ENCODE peak calls at places on chromosomes 4 and X, in five cellular contexts. H, X, E, T and Z are unnamed samples.

GRCh38 chrX:13750204-13750603 is 15.7 kb downstream of the OFD1 start:
- DNase-seq in T (no peak), X (peak), E (peak), H (peak), Z (peak)

GRCh38 chr4:53476232-53477037 is 99.0 kb downstream of the FIP1L1 start:
- DNase-seq in T (no peak), X (peak), H (no peak), E (peak), Z (peak)

GRCh38 chrX:54064564-54064963 is 20.3 kb upstream of the PHF8 start:
- DNase-seq in E (no peak), X (no peak), H (no peak), T (no peak), Z (no peak)

GRCh38 chr4:105605493-105605892 is 53.1 kb downstream of the ARHGEF38 start:
- DNase-seq in E (no peak), X (peak), H (no peak), T (no peak), Z (no peak)

GRCh38 chr4:102217345-102217744 is 127.9 kb downstream of the SLC39A8 start:
- DNase-seq in X (no peak), T (no peak), H (no peak), E (no peak), Z (peak)

GRCh38 chr4:76804060-76804459 is 93.9 kb downstream of the SOWAHB start:
- DNase-seq in H (no peak), X (no peak), T (no peak), E (no peak), Z (no peak)

GRCh38 chrX:103562801-103563200 is 22.5 kb upstream of the TCEAL4 start:
- DNase-seq in T (no peak), H (no peak), X (no peak), E (no peak), Z (no peak)

GRCh38 chrX:46759645-46759974 is 692 bp upstream of the SLC9A7 start:
- DNase-seq in T (no peak), X (peak), E (no peak), H (no peak), Z (no peak)

GRCh38 chr4:1463927-1464540 is 57.8 kb upstream of the NKX1-1 start:
- DNase-seq in X (no peak), H (no peak), E (no peak), T (no peak), Z (no peak)

GRCh38 chr4:186193851-186194250 is 2.5 kb downstream of the CYP4V2 start:
- DNase-seq in X (no peak), H (no peak), E (no peak), T (no peak), Z (no peak)

GRCh38 chr4:3346146-3346545 is 53.3 kb downstream of the RGS12 start:
- DNase-seq in H (peak), T (no peak), X (peak), E (peak), Z (peak)

GRCh38 chr4:23590431-23590830 is 299.4 kb downstream of the PPARGC1A start:
- DNase-seq in H (no peak), E (no peak), T (no peak), X (no peak), Z (no peak)

GRCh38 chr4:83334425-83335241 is at the start of gene HPSE:
- DNase-seq in X (peak), T (peak), E (peak), H (peak), Z (peak)

GRCh38 chr4:39976141-39976944 is 1.4 kb downstream of the PDS5A start:
- DNase-seq in T (peak), H (peak), X (peak), E (peak), Z (peak)

GRCh38 chr4:113732923-113733527 is 28.5 kb downstream of the CAMK2D start:
- DNase-seq in H (no peak), T (no peak), X (no peak), E (no peak), Z (no peak)

GRCh38 chr4:184012937-184013336 is 107.8 kb downstream of the STOX2 start:
- DNase-seq in H (no peak), X (no peak), E (no peak), T (no peak), Z (no peak)

GRCh38 chr4:174912919-174913543 is 5.1 kb upstream of the ADAM29 start:
- DNase-seq in H (no peak), T (no peak), E (no peak), X (no peak), Z (no peak)

GRCh38 chr4:1325681-1326635 is 21.1 kb upstream of the UVSSA start:
- DNase-seq in T (no peak), X (no peak), E (no peak), H (no peak), Z (no peak)

GRCh38 chr4:106522839-106523238 is 154.3 kb upstream of the GIMD1 start:
- DNase-seq in E (no peak), H (peak), X (peak), T (no peak), Z (no peak)

GRCh38 chr4:28225005-28225404 is 1364.4 kb downstream of the STIM2 start:
- DNase-seq in H (no peak), E (no peak), X (peak), T (no peak), Z (peak)

GRCh38 chr4:159504634-159505033 is 401.8 kb downstream of the RAPGEF2 start:
- DNase-seq in E (no peak), X (no peak), T (no peak), H (no peak), Z (no peak)

GRCh38 chrX:114508836-114509235 is 75.0 kb upstream of the HTR2C start:
- DNase-seq in H (no peak), E (no peak), X (no peak), T (no peak), Z (no peak)

GRCh38 chr4:45621926-45622325 is 501.9 kb downstream of the GABRG1 start:
- DNase-seq in X (no peak), E (no peak), H (no peak), T (no peak), Z (peak)

GRCh38 chr4:150366487-150366999 is 215.4 kb upstream of the MAB21L2 start:
- DNase-seq in H (no peak), X (no peak), T (peak), E (no peak), Z (no peak)

GRCh38 chr4:77801260-77801608 is 17.9 kb downstream of the CNOT6L start:
- DNase-seq in T (no peak), H (no peak), E (no peak), X (no peak), Z (no peak)

GRCh38 chr4:181194096-181194495 is 1049.1 kb upstream of the TENM3 start:
- DNase-seq in X (peak), H (no peak), E (no peak), T (no peak), Z (peak)

GRCh38 chrX:112211459-112211858 is 128.9 kb upstream of the TRPC5 start:
- DNase-seq in E (no peak), X (peak), H (no peak), T (no peak), Z (no peak)

GRCh38 chr4:41531561-41532245 is 6.3 kb upstream of the LIMCH1 start:
- DNase-seq in X (no peak), T (no peak), E (no peak), H (no peak), Z (no peak)

GRCh38 chr4:107823870-107824366 is 814 bp upstream of the SGMS2 start:
- DNase-seq in X (no peak), H (no peak), T (no peak), E (no peak), Z (no peak)

GRCh38 chrX:13685126-13685763 is 3.7 kb upstream of the RAB9A start:
- DNase-seq in T (no peak), E (no peak), X (peak), H (no peak), Z (peak)

GRCh38 chrX:29690061-29690460 is 525.3 kb upstream of the MAGEB2 start:
- DNase-seq in X (peak), T (no peak), H (no peak), E (no peak), Z (no peak)

GRCh38 chr4:3252480-3252828 is 3.5 kb downstream of the MSANTD1 start:
- DNase-seq in X (no peak), E (no peak), H (no peak), T (no peak), Z (no peak)

GRCh38 chrX:97898798-97899197 is 1015.1 kb downstream of the RPA4 start:
- DNase-seq in X (peak), T (no peak), H (no peak), E (no peak), Z (no peak)

GRCh38 chrX:17226736-17227135 is 148.3 kb upstream of the NHS start:
- DNase-seq in E (no peak), H (no peak), T (no peak), X (no peak), Z (no peak)

GRCh38 chr4:29970626-29971025 is 749.5 kb upstream of the PCDH7 start:
- DNase-seq in T (no peak), X (no peak), H (no peak), E (no peak), Z (peak)

GRCh38 chr4:6301051-6301731 is 31.5 kb downstream of the WFS1 start:
- DNase-seq in H (no peak), T (no peak), X (no peak), E (no peak), Z (no peak)
- TF ChIP-seq MAFK in H (no peak), T (no peak), X (no peak), E (no peak), Z (no peak)

GRCh38 chr4:143762511-143762910 is 62.0 kb upstream of the FREM3 start:
- DNase-seq in H (no peak), E (no peak), T (no peak), X (no peak), Z (no peak)

GRCh38 chr4:143763587-143763986 is 63.1 kb upstream of the FREM3 start:
- DNase-seq in E (no peak), X (no peak), H (no peak), T (no peak), Z (no peak)

GRCh38 chr4:143771269-143771668 is 70.8 kb upstream of the FREM3 start:
- DNase-seq in X (no peak), E (no peak), H (no peak), T (no peak), Z (no peak)

DNA sequence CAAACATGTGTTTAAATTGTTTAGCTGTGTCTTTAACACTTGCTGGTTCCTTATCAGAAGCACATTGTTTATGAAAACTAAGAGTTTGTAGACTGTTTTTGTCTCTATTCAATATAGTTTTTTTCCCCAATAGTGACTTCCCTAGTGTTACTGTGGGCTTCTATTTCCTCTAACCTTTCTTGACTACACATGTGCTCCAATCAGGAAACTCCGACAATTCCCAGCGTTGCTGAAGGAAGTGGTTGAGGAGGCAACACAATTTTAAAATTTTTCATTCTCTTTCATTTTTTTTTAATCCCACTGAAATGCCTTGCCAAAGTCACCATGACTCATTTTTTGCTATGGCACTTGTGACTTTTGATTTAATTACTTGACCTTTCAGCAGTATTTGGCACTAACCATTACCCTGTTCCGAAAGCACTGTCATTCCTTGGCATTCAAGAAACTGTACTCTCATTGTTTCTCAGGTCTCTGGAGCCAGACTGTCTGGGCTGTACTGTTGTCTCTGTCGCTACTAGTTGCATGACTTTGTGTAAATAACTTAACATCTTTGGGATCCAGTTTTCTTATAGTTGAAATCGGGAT is 67.6 kb upstream of the FREM3 start:
- DNase-seq in X (no peak), E (no peak), T (no peak), H (no peak), Z (no peak)
- TF ChIP-seq MAFK in X (no peak), E (no peak), T (no peak), H (no peak), Z (no peak)

DNA sequence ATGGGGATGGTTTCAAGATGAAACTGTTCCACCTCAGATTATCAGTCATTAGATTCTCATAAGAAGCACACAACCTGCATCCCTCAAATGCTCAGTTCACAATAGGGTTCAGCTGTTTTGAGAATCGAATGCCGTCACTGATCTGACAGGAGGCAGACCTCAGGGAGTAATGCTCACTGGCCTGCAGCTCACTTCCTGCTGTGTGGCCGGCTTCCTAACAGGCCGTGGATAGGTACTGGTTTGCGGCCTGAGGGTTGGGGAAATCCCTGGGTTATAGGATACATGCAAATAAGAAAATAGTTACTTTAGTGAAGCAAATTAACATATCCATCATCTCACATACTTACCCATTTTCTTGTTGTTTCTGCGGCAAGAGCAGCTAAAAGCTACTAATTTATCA is 160.4 kb downstream of the MAD2L1 start:
- DNase-seq in H (no peak), E (no peak), X (no peak), T (no peak), Z (no peak)
- TF ChIP-seq MAFK in H (no peak), E (no peak), X (no peak), T (no peak), Z (no peak)

GRCh38 chr4:87851955-87852354 is 19.2 kb downstream of the MEPE start:
- DNase-seq in T (no peak), E (no peak), X (no peak), H (no peak), Z (no peak)

GRCh38 chr4:87844476-87844875 is 11.7 kb downstream of the MEPE start:
- DNase-seq in T (no peak), X (no peak), E (no peak), H (no peak), Z (no peak)

GRCh38 chr4:87851332-87851731 is 18.6 kb downstream of the MEPE start:
- DNase-seq in H (no peak), E (no peak), T (no peak), X (no peak), Z (no peak)

GRCh38 chr4:87849612-87850011 is 16.8 kb downstream of the MEPE start:
- DNase-seq in E (no peak), H (no peak), X (peak), T (no peak), Z (no peak)

GRCh38 chr4:87848622-87849351 is 16.0 kb downstream of the MEPE start:
- DNase-seq in E (peak), X (peak), H (peak), T (no peak), Z (peak)
- TF ChIP-seq MAFK in E (no peak), X (no peak), H (no peak), T (no peak), Z (no peak)

DNA sequence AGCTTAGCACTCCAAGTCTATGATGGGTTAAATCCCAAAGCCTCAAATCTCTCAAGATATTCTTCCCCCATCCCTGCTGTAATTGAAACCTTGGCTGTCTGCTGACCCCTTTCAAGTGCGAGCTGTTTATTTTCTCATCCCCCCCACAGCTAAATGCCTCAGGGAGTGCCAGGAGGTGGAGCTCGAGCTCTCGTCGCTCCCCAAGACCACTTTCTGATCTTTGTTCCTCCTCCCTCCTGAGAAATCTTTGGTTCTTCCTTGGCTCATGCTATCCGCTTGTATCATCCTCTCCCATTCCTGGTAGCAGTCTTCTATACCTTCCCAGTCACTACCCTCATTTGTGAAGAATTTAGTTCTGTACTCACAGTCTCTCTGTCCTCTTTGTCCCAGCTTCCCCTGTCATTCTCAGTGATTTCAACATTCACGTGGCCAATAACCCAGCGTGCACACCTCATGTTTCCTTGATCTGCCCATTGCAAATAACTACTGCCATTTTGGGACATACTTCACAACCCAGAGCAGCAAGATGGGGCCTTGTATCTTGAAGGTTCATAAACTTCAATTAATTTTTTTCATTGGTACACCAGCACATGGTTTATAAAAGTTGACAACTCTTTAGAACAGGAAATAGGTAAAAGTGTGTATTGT is 9.2 kb upstream of the SLC25A43 start:
- DNase-seq in H (peak), T (no peak), E (peak), X (no peak), Z (no peak)
- TF ChIP-seq MAFK in H (no peak), T (no peak), E (no peak), X (no peak), Z (no peak)

GRCh38 chrX:49192722-49193328 is 6.7 kb upstream of the PRICKLE3 start:
- DNase-seq in T (no peak), X (peak), E (peak), H (no peak), Z (no peak)
- TF ChIP-seq MAFK in T (no peak), X (no peak), E (no peak), H (no peak), Z (no peak)

DNA sequence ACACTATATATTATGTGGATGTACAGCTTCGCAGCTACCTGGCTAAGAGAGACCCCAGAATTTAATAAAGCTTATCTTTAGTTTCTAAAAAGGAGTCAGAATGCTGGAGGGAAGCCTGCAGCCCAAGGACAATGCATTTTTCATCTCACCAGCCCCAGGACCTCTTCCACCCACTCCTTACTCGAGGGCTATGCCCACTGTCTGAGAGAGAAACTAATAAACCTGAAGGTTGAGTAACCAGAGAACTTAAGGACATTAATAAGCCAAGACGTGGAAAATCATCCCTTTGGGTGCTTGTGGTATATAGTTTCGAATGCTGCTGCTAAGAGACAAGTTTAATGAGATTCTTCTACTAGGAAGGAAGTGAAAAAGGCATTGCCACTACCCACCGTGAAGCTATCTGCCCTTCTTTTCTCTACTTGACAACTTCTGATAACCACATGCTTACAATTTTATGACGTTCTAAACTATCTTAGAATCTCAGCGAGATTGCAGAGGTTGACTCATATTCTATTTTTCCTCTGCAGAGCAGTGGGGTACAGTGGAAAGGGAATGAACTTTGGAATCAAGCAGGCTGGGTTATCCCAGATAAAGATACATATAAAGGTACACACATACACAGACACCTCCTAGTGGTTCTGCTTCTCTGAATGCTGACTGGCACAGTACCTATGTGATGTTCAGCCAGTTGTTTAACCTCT is 3.3 kb downstream of the RELL1 start:
- DNase-seq in T (no peak), H (peak), X (no peak), E (no peak), Z (peak)
- TF ChIP-seq MAFK in T (no peak), H (peak), X (no peak), E (no peak), Z (peak)

DNA sequence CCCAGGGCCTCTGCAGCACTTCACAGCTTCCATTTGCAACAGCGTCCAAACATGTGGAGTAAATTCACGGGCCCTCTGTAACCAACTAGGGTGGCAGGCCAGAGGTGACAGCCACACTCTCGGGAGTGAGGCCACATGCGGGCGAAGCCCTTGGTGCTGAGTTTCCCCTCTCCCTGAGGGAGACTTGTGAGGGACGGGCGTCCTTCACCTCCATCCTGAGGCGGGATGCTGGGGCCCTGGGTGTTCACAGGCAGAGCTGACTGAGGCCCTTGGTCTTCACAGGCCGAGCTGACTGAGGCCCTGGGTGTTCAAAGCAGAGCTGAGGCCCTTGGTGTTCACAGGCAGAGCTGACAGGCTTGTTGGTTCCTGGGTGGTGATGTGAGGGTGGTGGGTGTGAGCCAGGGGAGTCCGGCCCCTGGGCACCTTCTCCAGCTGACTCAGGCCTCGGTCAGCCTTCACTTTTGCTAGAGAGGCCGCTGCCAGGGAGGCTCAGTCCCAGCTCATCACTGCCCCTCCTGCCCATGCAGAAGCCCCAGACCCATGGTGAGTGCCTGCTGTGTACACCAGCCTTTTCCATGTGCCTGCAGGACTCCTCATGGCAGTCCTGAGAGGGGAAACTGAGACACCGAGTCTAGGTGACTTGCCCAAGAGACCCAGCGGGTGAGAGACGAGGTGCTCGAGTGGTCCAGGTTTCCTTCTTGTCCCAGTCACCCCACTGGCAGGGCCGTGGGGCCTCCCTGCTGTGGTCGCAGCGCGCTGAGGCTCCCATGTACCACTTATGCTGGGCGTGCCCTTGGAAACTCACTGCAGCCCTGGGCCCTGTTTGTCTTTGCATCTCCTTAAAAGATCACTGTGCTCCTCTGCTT is 8.5 kb downstream of the WFS1 start:
- DNase-seq in E (no peak), T (no peak), H (no peak), X (peak), Z (no peak)
- TF ChIP-seq MAFK in E (no peak), T (no peak), H (no peak), X (no peak), Z (no peak)